ENCODE peak calls at places on chromosomes 16 and 17, in five cellular contexts. H, I, Y, A and F are unnamed samples.
A peak's percentile ranks its signal among the peaks of the same experiment; 100 is the strongest.

GRCh38 chr16:85765273-85765672 is 14.4 kb upstream of the C16orf74 start:
- DNase-seq in H (no peak), I (no peak), Y (no peak), A (no peak), F (no peak)

GRCh38 chr16:84879569-84880487 is 60.0 kb downstream of the CRISPLD2 start:
- DNase-seq in H (no peak), I (no peak), Y (no peak), A (no peak), F (no peak)

GRCh38 chr17:77834170-77835115 is 124.1 kb upstream of the TNRC6C start:
- DNase-seq in H (peak; percentile 86), I (peak; percentile 93), Y (peak; percentile 83), A (peak; percentile 47), F (peak; percentile 89)

GRCh38 chr17:17134051-17134951 is 71.8 kb downstream of the PLD6 start:
- DNase-seq in H (no peak), I (no peak), Y (no peak), A (no peak), F (no peak)

GRCh38 chr16:88558457-88559442 is 11.5 kb upstream of the ZC3H18 start:
- DNase-seq in H (peak; percentile 43), I (peak; percentile 52), Y (peak; percentile 74), A (no peak), F (peak; percentile 38)

GRCh38 chr17:18056214-18056613 is 17.0 kb downstream of the GID4 start:
- DNase-seq in H (no peak), I (no peak), Y (no peak), A (no peak), F (no peak)

GRCh38 chr17:17710728-17711541 is 29.7 kb downstream of the RAI1 start:
- DNase-seq in H (peak; percentile 93), I (peak; percentile 86), Y (peak; percentile 83), A (no peak), F (peak; percentile 87)

GRCh38 chr16:918068-918467 is 52.7 kb downstream of the LMF1 start:
- DNase-seq in H (peak; percentile 11), I (peak; percentile 38), Y (no peak), A (no peak), F (peak; percentile 13)

DNA sequence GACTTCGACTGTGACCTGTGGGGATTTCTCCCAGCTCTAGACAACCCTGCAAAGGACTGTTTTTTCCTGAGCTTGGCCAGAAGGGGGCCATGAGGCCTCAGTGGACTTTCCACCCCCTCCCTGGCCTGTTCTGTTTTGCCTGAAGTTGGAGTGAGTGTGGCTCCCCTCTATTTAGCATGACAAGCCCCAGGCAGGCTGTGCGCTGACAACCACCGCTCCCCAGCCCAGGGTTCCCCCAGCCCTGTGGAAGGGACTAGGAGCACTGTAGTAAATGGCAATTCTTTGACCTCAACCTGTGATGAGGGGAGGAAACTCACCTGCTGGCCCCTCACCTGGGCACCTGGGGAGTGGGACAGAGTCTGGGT is 19.3 kb downstream of the NGFR start:
- DNase-seq in H (no peak), I (no peak), Y (peak; percentile 26), A (no peak), F (no peak)
- TF ChIP-seq CTCF in H (peak; percentile 16), I (peak; percentile 64), Y (peak; percentile 48), A (no peak), F (peak; percentile 50)

GRCh38 chr17:21352221-21352980 is 23.8 kb upstream of the KCNJ12 start:
- DNase-seq in H (no peak), I (no peak), Y (no peak), A (no peak), F (no peak)

GRCh38 chr17:21351366-21352065 is 24.6 kb upstream of the KCNJ12 start:
- DNase-seq in H (no peak), I (no peak), Y (no peak), A (no peak), F (no peak)

GRCh38 chr17:21352981-21353265 is 23.2 kb upstream of the KCNJ12 start:
- DNase-seq in H (no peak), I (no peak), Y (no peak), A (no peak), F (no peak)

GRCh38 chr17:21354796-21355385 is 21.3 kb upstream of the KCNJ12 start:
- DNase-seq in H (no peak), I (no peak), Y (no peak), A (no peak), F (no peak)

GRCh38 chr17:21353326-21354010 is 22.7 kb upstream of the KCNJ12 start:
- DNase-seq in H (no peak), I (no peak), Y (peak; percentile 48), A (peak; percentile 48), F (no peak)
- TF ChIP-seq CTCF in H (no peak), I (no peak), Y (no peak), A (no peak), F (no peak)

DNA sequence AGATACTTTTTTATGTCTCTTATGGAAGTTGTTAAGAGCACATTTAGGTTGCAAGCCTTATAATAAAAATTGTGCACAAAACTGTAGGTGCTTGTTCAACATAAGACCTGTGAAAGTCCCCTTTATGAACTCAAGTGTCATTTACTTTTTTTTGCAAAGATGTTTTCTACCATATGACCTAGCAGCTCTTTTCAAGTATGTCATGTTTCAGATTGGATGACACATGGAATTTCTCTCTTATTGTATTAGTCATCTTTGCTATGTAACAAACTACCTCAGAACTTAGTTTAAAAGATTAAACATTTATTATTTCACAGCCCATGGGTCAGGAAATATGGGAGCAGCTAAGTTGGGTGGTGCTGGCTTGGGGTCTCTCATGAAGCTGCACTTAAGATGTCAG is 57.9 kb downstream of the PHKB start:
- DNase-seq in H (peak; percentile 31), I (no peak), Y (peak; percentile 40), A (no peak), F (no peak)
- TF ChIP-seq CTCF in H (no peak), I (no peak), Y (no peak), A (no peak), F (no peak)

DNA sequence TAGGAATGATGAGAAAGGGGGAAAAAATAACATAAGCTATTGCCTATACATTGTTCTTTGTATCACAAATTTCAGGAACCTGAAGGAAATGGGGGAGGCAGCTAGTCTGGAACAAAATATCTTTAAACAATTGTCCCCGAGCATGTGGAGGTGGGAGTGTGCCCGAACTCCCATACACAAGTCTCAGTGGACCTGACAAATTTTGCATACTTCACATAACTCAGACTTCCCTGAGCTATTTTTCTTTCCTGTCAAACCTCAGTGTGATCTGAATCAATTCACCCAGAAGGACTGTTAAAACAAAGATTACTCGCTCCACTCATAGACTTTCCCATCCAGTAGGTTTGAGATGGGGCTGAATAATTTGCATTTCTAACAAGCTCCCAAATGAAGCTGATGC is 1.6 kb upstream of the XPO6 start:
- DNase-seq in H (no peak), I (no peak), Y (peak; percentile 18), A (no peak), F (no peak)
- TF ChIP-seq CTCF in H (no peak), I (no peak), Y (no peak), A (no peak), F (no peak)

GRCh38 chr17:14688134-14688533 is 387.3 kb downstream of the HS3ST3B1 start:
- DNase-seq in H (no peak), I (no peak), Y (peak; percentile 2), A (no peak), F (no peak)
- TF ChIP-seq CTCF in H (no peak), I (peak; percentile 19), Y (peak; percentile 17), A (no peak), F (no peak)

DNA sequence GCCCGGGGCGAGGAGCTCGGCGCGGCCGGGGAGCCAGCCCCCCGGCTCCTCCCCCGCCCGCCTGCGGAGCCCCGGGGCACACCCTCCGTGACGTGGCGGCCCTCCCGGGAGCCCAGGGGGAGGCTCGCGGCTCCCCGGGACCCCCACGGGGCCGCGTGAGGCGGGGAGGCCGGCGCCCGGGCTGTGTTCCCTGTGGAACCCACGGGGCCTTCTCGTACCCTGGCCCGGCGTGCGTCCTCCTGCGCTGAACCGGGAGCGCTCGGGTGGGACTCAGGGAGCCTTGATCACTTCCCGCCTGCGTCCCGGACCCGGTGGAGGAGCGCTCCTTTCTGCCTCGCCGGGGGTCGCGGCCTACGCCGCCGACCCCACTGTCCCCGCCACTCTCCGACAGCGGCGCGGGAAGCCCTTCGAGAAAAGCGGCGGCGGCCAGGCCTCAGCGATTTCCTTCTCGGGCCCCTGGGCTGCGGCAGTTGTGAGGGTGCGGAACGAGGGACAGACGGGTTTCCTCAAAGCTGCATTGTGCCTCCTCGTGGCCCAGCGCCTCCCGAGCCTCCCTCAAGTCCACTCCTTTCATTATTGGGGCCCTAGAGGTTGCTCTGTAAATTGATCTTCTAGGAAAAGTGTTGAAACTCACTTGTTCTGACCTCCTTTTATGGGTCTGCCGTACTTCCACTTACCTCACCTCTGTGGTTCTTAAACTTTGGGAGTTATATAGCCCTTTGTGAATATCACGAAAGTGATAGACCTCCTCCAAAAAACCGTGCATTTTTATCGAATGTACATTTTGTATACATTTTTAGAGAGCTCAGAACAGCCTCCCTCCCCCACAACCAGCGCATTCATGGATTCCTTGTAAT is 597 bp downstream of the LIG3 start:
- DNase-seq in H (peak; percentile 80), I (peak; percentile 71), Y (peak; percentile 86), A (peak; percentile 57), F (peak; percentile 84)
- TF ChIP-seq CTCF in H (peak; percentile 50), I (peak; percentile 57), Y (peak; percentile 28), A (no peak), F (peak; percentile 47)

DNA sequence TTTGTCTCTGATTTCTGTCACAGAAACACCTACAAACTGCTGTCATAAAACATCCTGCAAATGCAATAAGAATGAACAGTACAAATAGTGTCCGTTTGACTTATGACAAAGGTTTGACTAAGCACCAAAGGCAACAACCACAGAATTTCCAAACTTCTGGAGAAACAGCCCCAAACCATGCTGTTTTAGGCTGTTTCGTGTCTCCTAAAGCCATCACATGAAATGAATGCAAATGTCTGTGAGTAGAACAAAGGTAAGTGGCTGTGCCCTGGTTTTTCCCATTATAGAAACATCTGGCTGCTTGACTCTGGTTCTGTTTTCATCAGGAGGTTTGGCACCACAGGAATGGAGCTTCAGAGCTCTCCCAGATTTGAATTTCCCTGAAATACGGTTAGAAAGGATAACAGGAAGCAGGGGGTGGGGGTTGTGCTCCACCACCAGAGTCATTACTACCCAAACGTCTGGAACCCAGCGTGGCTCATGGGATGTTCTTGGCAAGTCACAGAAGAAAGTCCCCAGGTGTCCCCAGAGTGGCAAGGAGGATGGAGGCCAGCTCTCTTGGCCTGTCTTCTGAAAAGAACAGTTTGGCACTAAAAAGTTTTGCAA is 4.7 kb upstream of the EMP2 start:
- DNase-seq in H (peak; percentile 55), I (peak; percentile 4), Y (peak; percentile 60), A (no peak), F (peak; percentile 51)
- TF ChIP-seq CTCF in H (no peak), I (no peak), Y (no peak), A (no peak), F (no peak)